ENCODE peak calls at places on chromosomes 11 and 22, in six cellular contexts. One of them, this sample, is unnamed.

GRCh38 chr11:11589385-11589890 is 32.4 kb downstream of the GALNT18 start:
- DNase-seq in ovary: no peak
- DNase-seq in sigmoid colon: no peak
- DNase-seq in GM23338: no peak
- DNase-seq in Karpas-422: no peak
- DNase-seq in HCT116: no peak
- DNase-seq in this sample: no peak

GRCh38 chr11:109644158-109644557 is 222.2 kb downstream of the C11orf87 start:
- DNase-seq in ovary: no peak
- DNase-seq in sigmoid colon: no peak
- DNase-seq in GM23338: no peak
- DNase-seq in Karpas-422: no peak
- DNase-seq in HCT116: no peak
- DNase-seq in this sample: no peak

GRCh38 chr11:48005878-48006277 is 25.5 kb downstream of the PTPRJ start:
- DNase-seq in ovary: no peak
- DNase-seq in sigmoid colon: no peak
- DNase-seq in GM23338: no peak
- DNase-seq in Karpas-422: no peak
- DNase-seq in HCT116: no peak
- DNase-seq in this sample: no peak

GRCh38 chr11:109547356-109548027 is 125.5 kb downstream of the C11orf87 start:
- DNase-seq in ovary: no peak
- DNase-seq in sigmoid colon: no peak
- DNase-seq in GM23338: no peak
- DNase-seq in Karpas-422: no peak
- DNase-seq in HCT116: no peak
- DNase-seq in this sample: no peak

GRCh38 chr22:49213731-49214352 is 613.8 kb downstream of the BRD1 start:
- DNase-seq in ovary: no peak
- DNase-seq in sigmoid colon: peak
- DNase-seq in GM23338: no peak
- DNase-seq in Karpas-422: no peak
- DNase-seq in HCT116: no peak
- DNase-seq in this sample: peak

GRCh38 chr22:48156603-48157355 is 1394.3 kb downstream of the TBC1D22A start:
- DNase-seq in ovary: no peak
- DNase-seq in sigmoid colon: no peak
- DNase-seq in GM23338: no peak
- DNase-seq in Karpas-422: no peak
- DNase-seq in HCT116: no peak
- DNase-seq in this sample: no peak

GRCh38 chr22:36653316-36653715 is 50.2 kb downstream of the CACNG2 start:
- DNase-seq in ovary: no peak
- DNase-seq in sigmoid colon: no peak
- DNase-seq in GM23338: no peak
- DNase-seq in Karpas-422: no peak
- DNase-seq in HCT116: no peak
- DNase-seq in this sample: no peak

GRCh38 chr11:31264834-31265233 is 104.7 kb downstream of the DCDC1 start:
- DNase-seq in ovary: no peak
- DNase-seq in sigmoid colon: no peak
- DNase-seq in GM23338: peak
- DNase-seq in Karpas-422: no peak
- DNase-seq in HCT116: no peak
- DNase-seq in this sample: no peak

GRCh38 chr11:10973416-10973815 is 115.6 kb upstream of the ZBED5 start:
- DNase-seq in ovary: no peak
- DNase-seq in sigmoid colon: no peak
- DNase-seq in GM23338: no peak
- DNase-seq in Karpas-422: no peak
- DNase-seq in HCT116: no peak
- DNase-seq in this sample: no peak

GRCh38 chr11:12813371-12814225 is 139.4 kb downstream of the TEAD1 start:
- DNase-seq in ovary: peak
- DNase-seq in sigmoid colon: peak
- DNase-seq in GM23338: no peak
- DNase-seq in Karpas-422: no peak
- DNase-seq in HCT116: no peak
- DNase-seq in this sample: no peak

GRCh38 chr11:70226967-70227366 is 23.9 kb downstream of the FADD start:
- DNase-seq in ovary: no peak
- DNase-seq in sigmoid colon: no peak
- DNase-seq in GM23338: peak
- DNase-seq in Karpas-422: peak
- DNase-seq in HCT116: peak
- DNase-seq in this sample: no peak

GRCh38 chr22:35746946-35747703 is 29.5 kb downstream of the APOL5 start:
- DNase-seq in ovary: no peak
- DNase-seq in sigmoid colon: no peak
- DNase-seq in GM23338: no peak
- DNase-seq in Karpas-422: no peak
- DNase-seq in HCT116: no peak
- DNase-seq in this sample: no peak

GRCh38 chr11:14635559-14635958 is 8.0 kb upstream of the PDE3B start:
- DNase-seq in ovary: no peak
- DNase-seq in sigmoid colon: no peak
- DNase-seq in GM23338: no peak
- DNase-seq in Karpas-422: no peak
- DNase-seq in HCT116: no peak
- DNase-seq in this sample: no peak

GRCh38 chr11:19025799-19026406 is 34.6 kb downstream of the MRGPRX2 start:
- DNase-seq in ovary: no peak
- DNase-seq in sigmoid colon: no peak
- DNase-seq in GM23338: no peak
- DNase-seq in Karpas-422: no peak
- DNase-seq in HCT116: no peak
- DNase-seq in this sample: no peak

GRCh38 chr11:73137942-73138274 is 4.2 kb downstream of the FCHSD2 start:
- DNase-seq in ovary: no peak
- DNase-seq in sigmoid colon: no peak
- DNase-seq in GM23338: no peak
- DNase-seq in Karpas-422: no peak
- DNase-seq in HCT116: no peak
- DNase-seq in this sample: no peak

GRCh38 chr11:73141309-73142127 is 600 bp downstream of the FCHSD2 start:
- DNase-seq in ovary: peak
- DNase-seq in sigmoid colon: peak
- DNase-seq in GM23338: peak
- DNase-seq in Karpas-422: peak
- DNase-seq in HCT116: peak
- DNase-seq in this sample: no peak

GRCh38 chr11:73141031-73141308 is 1.1 kb downstream of the FCHSD2 start:
- DNase-seq in ovary: no peak
- DNase-seq in sigmoid colon: no peak
- DNase-seq in GM23338: no peak
- DNase-seq in Karpas-422: no peak
- DNase-seq in HCT116: no peak
- DNase-seq in this sample: peak

GRCh38 chr11:73140213-73141030 is 1.7 kb downstream of the FCHSD2 start:
- DNase-seq in ovary: peak
- DNase-seq in sigmoid colon: no peak
- DNase-seq in GM23338: peak
- DNase-seq in Karpas-422: peak
- DNase-seq in HCT116: no peak
- DNase-seq in this sample: peak

GRCh38 chr11:73139476-73140198 is 2.5 kb downstream of the FCHSD2 start:
- DNase-seq in ovary: no peak
- DNase-seq in sigmoid colon: no peak
- DNase-seq in GM23338: no peak
- DNase-seq in Karpas-422: no peak
- DNase-seq in HCT116: no peak
- DNase-seq in this sample: no peak
- H3K4me3 ChIP-seq in ovary: no peak
- H3K4me3 ChIP-seq in sigmoid colon: no peak
- H3K4me3 ChIP-seq in GM23338: peak
- H3K4me3 ChIP-seq in Karpas-422: peak
- H3K4me3 ChIP-seq in HCT116: no peak
- H3K4me3 ChIP-seq in this sample: peak

DNA sequence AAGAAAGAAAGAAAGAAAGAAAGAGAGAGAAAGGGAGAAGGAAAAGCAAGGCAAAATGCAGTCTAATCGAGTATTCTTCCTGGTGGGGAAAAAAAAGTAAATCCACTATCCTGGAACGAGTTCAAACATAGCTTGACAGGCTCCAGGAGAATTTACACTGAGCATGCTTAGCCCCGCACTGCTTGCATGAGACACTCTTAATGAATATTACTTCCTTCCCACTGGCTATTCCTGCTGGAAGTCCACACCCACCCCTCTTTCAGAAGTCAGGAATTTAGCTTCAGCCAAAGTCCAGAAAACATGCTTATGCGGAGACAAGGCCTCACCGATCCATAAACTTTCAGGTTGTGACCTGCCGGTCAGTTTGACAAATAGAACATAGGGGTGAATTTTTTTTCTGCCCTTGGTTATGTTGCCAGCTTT is 251.8 kb upstream of the BLID start:
- DNase-seq in ovary: peak
- DNase-seq in sigmoid colon: peak
- DNase-seq in GM23338: no peak
- DNase-seq in Karpas-422: no peak
- DNase-seq in HCT116: no peak
- DNase-seq in this sample: peak
- H3K4me3 ChIP-seq in ovary: no peak
- H3K4me3 ChIP-seq in sigmoid colon: no peak
- H3K4me3 ChIP-seq in GM23338: no peak
- H3K4me3 ChIP-seq in Karpas-422: no peak
- H3K4me3 ChIP-seq in HCT116: no peak
- H3K4me3 ChIP-seq in this sample: peak

GRCh38 chr22:42717197-42717967 is 3.3 kb downstream of the A4GALT start:
- DNase-seq in ovary: no peak
- DNase-seq in sigmoid colon: no peak
- DNase-seq in GM23338: peak
- DNase-seq in Karpas-422: no peak
- DNase-seq in HCT116: no peak
- DNase-seq in this sample: no peak

GRCh38 chr22:42721045-42721434 is 370 bp upstream of the A4GALT start:
- DNase-seq in ovary: no peak
- DNase-seq in sigmoid colon: no peak
- DNase-seq in GM23338: peak
- DNase-seq in Karpas-422: no peak
- DNase-seq in HCT116: no peak
- DNase-seq in this sample: no peak

GRCh38 chr22:42720263-42721044 is at the start of gene A4GALT:
- DNase-seq in ovary: no peak
- DNase-seq in sigmoid colon: no peak
- DNase-seq in GM23338: peak
- DNase-seq in Karpas-422: no peak
- DNase-seq in HCT116: no peak
- DNase-seq in this sample: no peak

GRCh38 chr22:42719656-42720262 is 911 bp downstream of the A4GALT start:
- DNase-seq in ovary: no peak
- DNase-seq in sigmoid colon: no peak
- DNase-seq in GM23338: peak
- DNase-seq in Karpas-422: no peak
- DNase-seq in HCT116: no peak
- DNase-seq in this sample: no peak

GRCh38 chr22:42719133-42719532 is 1.5 kb downstream of the A4GALT start:
- DNase-seq in ovary: no peak
- DNase-seq in sigmoid colon: no peak
- DNase-seq in GM23338: peak
- DNase-seq in Karpas-422: no peak
- DNase-seq in HCT116: no peak
- DNase-seq in this sample: no peak
- H3K4me3 ChIP-seq in ovary: no peak
- H3K4me3 ChIP-seq in sigmoid colon: peak
- H3K4me3 ChIP-seq in GM23338: peak
- H3K4me3 ChIP-seq in Karpas-422: no peak
- H3K4me3 ChIP-seq in HCT116: no peak
- H3K4me3 ChIP-seq in this sample: no peak

GRCh38 chr22:40487663-40488249 is 117.4 kb downstream of the SGSM3 start:
- DNase-seq in ovary: no peak
- DNase-seq in sigmoid colon: no peak
- DNase-seq in GM23338: peak
- DNase-seq in Karpas-422: peak
- DNase-seq in HCT116: no peak
- DNase-seq in this sample: no peak

GRCh38 chr22:40486962-40487602 is 116.7 kb downstream of the SGSM3 start:
- DNase-seq in ovary: no peak
- DNase-seq in sigmoid colon: no peak
- DNase-seq in GM23338: no peak
- DNase-seq in Karpas-422: no peak
- DNase-seq in HCT116: no peak
- DNase-seq in this sample: no peak

GRCh38 chr22:40482886-40483285 is 112.5 kb downstream of the SGSM3 start:
- DNase-seq in ovary: no peak
- DNase-seq in sigmoid colon: no peak
- DNase-seq in GM23338: no peak
- DNase-seq in Karpas-422: no peak
- DNase-seq in HCT116: no peak
- DNase-seq in this sample: no peak

GRCh38 chr22:40484906-40485660 is 114.7 kb downstream of the SGSM3 start:
- DNase-seq in ovary: no peak
- DNase-seq in sigmoid colon: no peak
- DNase-seq in GM23338: no peak
- DNase-seq in Karpas-422: no peak
- DNase-seq in HCT116: no peak
- DNase-seq in this sample: no peak

GRCh38 chr22:40485813-40486610 is 115.6 kb downstream of the SGSM3 start:
- DNase-seq in ovary: no peak
- DNase-seq in sigmoid colon: no peak
- DNase-seq in GM23338: no peak
- DNase-seq in Karpas-422: no peak
- DNase-seq in HCT116: no peak
- DNase-seq in this sample: no peak
- H3K4me3 ChIP-seq in ovary: no peak
- H3K4me3 ChIP-seq in sigmoid colon: no peak
- H3K4me3 ChIP-seq in GM23338: no peak
- H3K4me3 ChIP-seq in Karpas-422: no peak
- H3K4me3 ChIP-seq in HCT116: no peak
- H3K4me3 ChIP-seq in this sample: no peak

DNA sequence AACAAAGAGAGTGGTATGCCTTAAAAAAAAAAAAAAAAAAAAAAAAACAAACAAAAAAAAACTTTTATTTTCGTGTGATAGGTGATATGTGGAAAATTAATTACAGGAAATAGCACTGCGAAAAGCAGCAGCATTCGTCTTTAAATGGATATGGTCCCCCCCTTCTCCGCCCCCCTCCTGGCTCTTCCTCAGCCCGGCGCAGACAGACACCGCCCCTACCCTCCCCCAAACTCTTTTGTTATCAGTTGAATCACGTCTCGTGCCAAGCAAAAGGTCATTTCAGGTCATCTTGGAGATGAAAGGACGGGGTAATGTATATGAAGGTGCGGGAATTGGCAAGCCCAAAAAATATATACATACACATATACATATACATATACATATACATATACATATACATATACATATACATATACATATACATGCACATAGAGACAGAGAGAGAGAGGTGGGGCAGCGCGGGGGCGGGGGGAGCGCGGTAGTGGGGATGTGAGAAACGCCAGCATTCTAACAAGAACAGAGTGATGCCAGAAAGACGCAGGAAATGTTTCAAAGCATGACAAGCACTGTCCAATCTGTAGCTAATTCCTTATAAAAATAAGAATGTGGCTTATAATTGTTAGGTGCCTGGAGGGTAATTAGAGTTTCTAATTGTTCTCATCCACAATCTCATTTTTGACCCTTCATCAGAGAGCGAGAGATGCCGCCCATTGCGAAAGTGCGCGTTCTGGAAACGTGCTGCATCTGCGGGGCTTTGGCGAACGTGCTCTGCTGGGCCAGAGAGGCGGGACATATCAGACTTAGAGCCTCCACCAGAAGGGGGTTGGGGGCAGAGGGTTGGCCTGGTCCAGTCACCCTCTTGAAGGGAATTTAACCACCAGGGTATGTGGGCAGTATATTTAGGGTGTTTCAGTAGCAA is 214.5 kb upstream of the UBASH3B start:
- DNase-seq in ovary: peak
- DNase-seq in sigmoid colon: peak
- DNase-seq in GM23338: peak
- DNase-seq in Karpas-422: no peak
- DNase-seq in HCT116: no peak
- DNase-seq in this sample: peak
- H3K4me3 ChIP-seq in ovary: peak
- H3K4me3 ChIP-seq in sigmoid colon: peak
- H3K4me3 ChIP-seq in GM23338: peak
- H3K4me3 ChIP-seq in Karpas-422: no peak
- H3K4me3 ChIP-seq in HCT116: no peak
- H3K4me3 ChIP-seq in this sample: peak